ENCODE peak calls at places on chromosome 11, in four cellular contexts. F, Q, H and W are unnamed samples.

GRCh38 chr11:2142762-2143202 is 3.6 kb upstream of the IGF2 start:
- DNase-seq in F (no peak), H (no peak), Q (peak), W (no peak)

GRCh38 chr11:128854801-128855200 is 12.3 kb downstream of the KCNJ1 start:
- DNase-seq in F (no peak), Q (no peak), H (no peak), W (no peak)

GRCh38 chr11:69812256-69812655 is 7.0 kb downstream of the FGF3 start:
- DNase-seq in Q (no peak), H (no peak), F (no peak), W (no peak)

GRCh38 chr11:47533690-47534135 is 19.2 kb downstream of the CELF1 start:
- DNase-seq in Q (no peak), F (no peak), H (no peak), W (no peak)

GRCh38 chr11:17641792-17642350 is 77.5 kb upstream of the MYOD1 start:
- DNase-seq in Q (no peak), F (peak), H (no peak), W (no peak)

GRCh38 chr11:107591446-107592236 is 694 bp downstream of the ELMOD1 start:
- DNase-seq in Q (no peak), F (no peak), H (no peak), W (peak)

GRCh38 chr11:19374189-19374588 is 133.4 kb upstream of the E2F8 start:
- DNase-seq in F (no peak), H (no peak), Q (no peak), W (no peak)

GRCh38 chr11:43984519-43985385 is 42.3 kb downstream of the C11orf96 start:
- DNase-seq in Q (no peak), H (peak), F (no peak), W (no peak)

GRCh38 chr11:3660960-3661359 is 10.2 kb downstream of the CHRNA10 start:
- DNase-seq in Q (no peak), F (no peak), H (no peak), W (no peak)

GRCh38 chr11:103396237-103396636 is 287.0 kb downstream of the DYNC2H1 start:
- DNase-seq in F (no peak), Q (no peak), H (no peak), W (no peak)

GRCh38 chr11:132068556-132068955 is 698.1 kb downstream of the NTM start:
- DNase-seq in Q (no peak), F (no peak), H (no peak), W (no peak)

GRCh38 chr11:1728931-1729691 is 21.3 kb downstream of the IFITM10 start:
- DNase-seq in H (no peak), F (no peak), Q (no peak), W (no peak)

GRCh38 chr11:72652133-72652532 is 22.1 kb downstream of the PDE2A start:
- DNase-seq in F (no peak), H (no peak), Q (no peak), W (no peak)

GRCh38 chr11:72930011-72930410 is 115.8 kb downstream of the ATG16L2 start:
- DNase-seq in Q (no peak), F (no peak), H (no peak), W (peak)

GRCh38 chr11:130916910-130917309 is 631 bp upstream of the SNX19 start:
- DNase-seq in F (no peak), Q (no peak), H (no peak), W (peak)

GRCh38 chr11:38392176-38392575 is 1794.1 kb upstream of the RAG2 start:
- DNase-seq in F (no peak), Q (no peak), H (no peak), W (peak)

GRCh38 chr11:67354314-67355022 is 1.1 kb upstream of the POLD4 start:
- DNase-seq in F (peak), Q (no peak), H (peak), W (no peak)

GRCh38 chr11:5992604-5993251 is 5.9 kb upstream of the OR52L1 start:
- DNase-seq in H (peak), F (peak), Q (no peak), W (peak)

GRCh38 chr11:15841898-15842297 is 514.4 kb downstream of the SOX6 start:
- DNase-seq in F (no peak), Q (no peak), H (no peak), W (no peak)

GRCh38 chr11:111308140-111308539 is 9.8 kb downstream of the POU2AF3 start:
- DNase-seq in Q (no peak), H (peak), F (no peak), W (no peak)

GRCh38 chr11:1299621-1300020 is 9.8 kb downstream of the TOLLIP start:
- DNase-seq in F (no peak), Q (no peak), H (no peak), W (peak)

GRCh38 chr11:6610591-6610990 is 1.4 kb downstream of the TAF10 start:
- DNase-seq in Q (no peak), H (no peak), F (peak), W (no peak)

GRCh38 chr11:57566035-57566504 is 1.4 kb downstream of the UBE2L6 start:
- DNase-seq in Q (peak), H (peak), F (no peak), W (no peak)

GRCh38 chr11:113666584-113666983 is 39.5 kb downstream of the TMPRSS5 start:
- DNase-seq in Q (no peak), H (no peak), F (no peak), W (no peak)

GRCh38 chr11:68254421-68254820 is 17.4 kb downstream of the C11orf24 start:
- DNase-seq in H (no peak), Q (no peak), F (no peak), W (no peak)

GRCh38 chr11:69647349-69647748 is 6.4 kb downstream of the CCND1 start:
- DNase-seq in Q (no peak), H (no peak), F (no peak), W (no peak)

GRCh38 chr11:78020248-78020647 is 2.8 kb downstream of the KCTD14 start:
- DNase-seq in Q (no peak), H (no peak), F (no peak), W (peak)

GRCh38 chr11:78023426-78023825 is 350 bp upstream of the KCTD14 start:
- DNase-seq in Q (no peak), F (no peak), H (no peak), W (no peak)

GRCh38 chr11:78019808-78020207 is 3.3 kb downstream of the KCTD14 start:
- DNase-seq in F (no peak), H (peak), Q (no peak), W (no peak)

GRCh38 chr11:78025378-78025777 is 2.3 kb upstream of the KCTD14 start:
- DNase-seq in Q (no peak), F (no peak), H (no peak), W (no peak)

DNA sequence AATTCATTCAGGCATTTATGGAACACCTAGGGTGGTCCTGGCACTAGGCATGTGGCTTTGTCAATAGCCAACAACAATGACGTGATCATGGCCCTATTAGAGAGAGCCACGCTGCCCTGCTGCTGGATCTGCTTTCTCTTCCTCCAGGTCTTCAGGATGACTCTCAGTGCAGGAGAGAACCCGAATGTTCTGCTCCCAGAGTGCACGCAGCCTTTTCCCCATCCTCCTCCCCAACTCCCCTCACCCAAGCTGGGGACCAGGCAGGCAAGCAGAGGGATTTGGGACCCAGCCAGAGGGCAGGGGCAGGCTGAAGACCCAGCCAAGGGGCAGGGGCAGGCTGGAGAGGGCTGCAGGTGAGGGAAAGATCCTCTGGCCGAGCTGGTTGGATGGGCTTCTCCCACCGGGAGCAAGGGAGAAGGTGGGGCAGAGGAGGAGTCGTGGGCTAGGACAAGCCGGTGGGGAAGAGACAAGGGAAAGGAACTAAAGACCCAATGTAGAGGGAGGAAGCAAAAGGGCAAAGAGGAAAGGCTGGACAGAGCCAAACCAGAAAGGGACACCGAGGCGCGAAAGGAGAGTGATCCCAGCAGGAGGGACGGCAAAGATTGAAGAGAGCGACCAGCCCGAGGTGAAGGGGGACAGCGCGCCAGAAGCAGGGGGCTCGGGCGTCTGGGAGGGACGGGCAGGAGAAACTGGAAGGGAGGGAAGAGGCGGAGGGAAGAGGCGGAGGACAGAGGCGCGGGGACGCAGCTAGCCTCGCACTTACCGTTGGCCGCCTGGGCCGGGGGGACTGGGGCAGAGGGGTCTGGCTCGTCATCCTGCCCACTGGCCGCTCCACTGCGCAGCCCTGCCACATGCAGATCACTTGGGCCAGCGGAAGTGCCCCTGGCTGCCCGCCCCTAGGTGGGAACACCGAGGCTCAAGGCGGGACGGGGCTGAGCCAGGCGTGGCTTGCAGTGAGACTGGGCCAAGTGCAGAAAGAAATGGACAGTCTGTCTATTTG is at the start of gene KCTD14:
- DNase-seq in Q (no peak), H (peak), F (no peak), W (peak)
- TF ChIP-seq EZH2 in Q (no peak), H (no peak), F (no peak), W (no peak)

GRCh38 chr11:123742334-123742733 is 874 bp upstream of the ZNF202 start:
- DNase-seq in F (no peak), Q (no peak), H (no peak), W (peak)

GRCh38 chr11:123738374-123738773 is 3.1 kb downstream of the ZNF202 start:
- DNase-seq in H (no peak), Q (no peak), F (no peak), W (no peak)

GRCh38 chr11:123741159-123741951 is at the start of gene ZNF202:
- DNase-seq in Q (peak), H (peak), F (peak), W (peak)

GRCh38 chr11:123742778-123743177 is 1.3 kb upstream of the ZNF202 start:
- DNase-seq in Q (no peak), H (no peak), F (no peak), W (peak)

GRCh38 chr11:123740787-123741158 is 687 bp downstream of the ZNF202 start:
- DNase-seq in Q (no peak), H (no peak), F (no peak), W (no peak)
- TF ChIP-seq JUNB in Q (no peak), H (no peak), F (no peak), W (no peak)

GRCh38 chr11:74018331-74019005 is 9.6 kb upstream of the UCP3 start:
- DNase-seq in Q (no peak), H (peak), F (no peak), W (no peak)
- H3K4me3 ChIP-seq in Q (no peak), H (peak), F (no peak), W (no peak)

DNA sequence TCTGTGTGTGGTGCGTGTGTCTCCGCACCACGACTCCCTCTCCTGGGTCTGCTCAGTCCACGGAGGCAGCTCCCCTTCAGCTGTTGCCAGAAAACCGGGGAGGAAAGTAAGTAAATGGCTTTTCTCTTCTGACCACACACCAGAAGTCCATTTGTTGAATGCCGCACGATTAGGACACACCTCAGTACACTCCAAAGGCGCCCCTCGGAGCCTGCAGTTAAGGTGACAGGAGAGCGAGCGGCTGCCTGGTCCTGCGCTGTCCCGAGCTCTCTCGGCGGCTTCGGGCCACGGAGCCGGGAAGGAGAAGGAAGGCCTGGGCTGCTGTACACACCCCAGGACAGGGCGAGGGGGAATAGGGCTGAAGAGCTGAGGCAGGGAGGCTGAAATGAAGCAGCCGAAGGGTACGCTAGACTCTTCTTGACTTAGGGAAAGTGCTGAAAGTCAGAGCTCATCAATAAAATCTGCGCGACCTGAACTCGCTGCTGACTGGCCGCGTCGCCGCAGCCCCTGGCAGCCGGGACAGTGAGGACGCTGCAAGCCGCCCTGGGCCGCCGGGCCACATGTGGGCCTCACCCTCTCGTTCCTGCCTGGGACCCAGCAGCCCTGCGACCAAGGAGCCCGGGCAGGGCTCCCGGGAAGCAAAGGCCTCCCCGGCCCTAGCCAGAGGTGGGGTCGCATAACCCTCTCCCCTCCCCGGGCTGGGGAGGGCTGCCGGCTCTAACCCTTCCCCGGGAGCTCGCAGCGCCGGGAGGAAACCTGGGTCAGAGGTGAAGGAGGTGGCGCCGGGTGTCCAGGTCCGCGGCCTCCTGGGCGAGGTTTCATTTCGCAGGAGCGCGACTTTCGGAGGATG is 1.5 kb upstream of the PAX6 start:
- DNase-seq in Q (no peak), F (no peak), H (peak), W (peak)
- TF ChIP-seq EZH2 in Q (peak), F (no peak), H (peak), W (peak)

GRCh38 chr11:31996159-31996881 is 94.6 kb upstream of the RCN1 start:
- DNase-seq in H (no peak), Q (no peak), F (no peak), W (no peak)

GRCh38 chr11:31995031-31995430 is 95.8 kb upstream of the RCN1 start:
- DNase-seq in H (no peak), Q (no peak), F (no peak), W (no peak)

GRCh38 chr11:31997955-31998354 is 92.9 kb upstream of the RCN1 start:
- DNase-seq in F (no peak), Q (no peak), H (no peak), W (no peak)

GRCh38 chr11:31995525-31996123 is 95.2 kb upstream of the RCN1 start:
- DNase-seq in Q (peak), H (no peak), F (no peak), W (no peak)
- TF ChIP-seq JUNB in Q (no peak), H (no peak), F (no peak), W (no peak)

DNA sequence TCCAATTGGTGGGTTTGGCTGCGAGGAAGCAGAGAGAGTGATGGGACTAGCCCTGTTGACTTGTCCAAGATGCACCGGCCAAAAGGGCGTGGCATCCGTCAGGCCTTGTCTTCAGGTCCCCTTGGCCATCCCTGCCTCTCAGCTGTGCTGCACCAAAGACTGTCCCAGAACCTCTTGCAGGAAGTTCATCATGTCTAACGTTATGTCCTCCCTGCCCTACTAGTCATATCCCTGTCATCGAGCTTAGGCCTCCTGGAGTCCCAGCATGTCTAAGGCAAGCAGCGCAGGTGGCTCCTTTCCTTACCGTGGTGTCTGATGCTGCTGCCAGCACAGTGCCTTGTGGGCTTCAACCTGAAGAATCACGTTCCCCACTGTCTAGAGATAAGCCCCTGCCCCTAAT is 51.2 kb downstream of the NECTIN1 start:
- DNase-seq in Q (no peak), F (no peak), H (no peak), W (no peak)
- H3K4me3 ChIP-seq in Q (no peak), F (no peak), H (no peak), W (no peak)

GRCh38 chr11:116500833-116501622 is 271.8 kb downstream of the BUD13 start:
- DNase-seq in H (no peak), Q (no peak), F (no peak), W (peak)
- TF ChIP-seq EZH2 in H (no peak), Q (no peak), F (no peak), W (no peak)